ENCODE peak calls at places on chromosomes 4 and X, in seven cellular contexts. D, L, H, X, F, N and Z are unnamed samples. For H3K27me3, the result is how much of the 10 kb centered on the place peaks cover.

GRCh38 chr4:15202481-15202880 is 200.2 kb downstream of the CPEB2 start:
- DNase-seq in D (peak), L (no peak), H (no peak), X (no peak), F (no peak), N (no peak), Z (no peak)

GRCh38 chr4:16337936-16338335 is 111.7 kb upstream of the TAPT1 start:
- DNase-seq in D (no peak), L (no peak), H (no peak), X (no peak), F (no peak), N (no peak), Z (no peak)

GRCh38 chr4:85995361-85995760 is 364.5 kb downstream of the MAPK10 start:
- DNase-seq in D (no peak), L (no peak), H (no peak), X (no peak), F (no peak), N (no peak), Z (no peak)

GRCh38 chrX:130336531-130336930 is 3.2 kb upstream of the SLC25A14 start:
- DNase-seq in D (no peak), L (no peak), H (no peak), X (no peak), F (no peak), N (no peak), Z (no peak)

GRCh38 chrX:55839480-55839879 is 121.9 kb downstream of the RRAGB start:
- DNase-seq in D (no peak), L (peak), H (no peak), X (no peak), F (peak), N (no peak), Z (peak)

GRCh38 chrX:72100824-72101351 is 30.8 kb downstream of the RTL5 start:
- DNase-seq in D (no peak), L (no peak), H (peak), X (no peak), F (no peak), N (no peak), Z (no peak)

GRCh38 chr4:57109847-57110634 is at the start of gene IGFBP7:
- DNase-seq in D (no peak), L (no peak), H (peak), X (no peak), F (no peak), N (peak), Z (no peak)

GRCh38 chrX:101395789-101396188 is 5.0 kb downstream of the RPL36A start:
- DNase-seq in D (no peak), L (no peak), H (no peak), X (no peak), F (no peak), N (peak), Z (no peak)

GRCh38 chr4:175469519-175469918 is 342.5 kb downstream of the GPM6A start:
- DNase-seq in D (peak), L (peak), H (peak), X (no peak), F (peak), N (peak), Z (no peak)

GRCh38 chr4:7828011-7828720 is 111.5 kb downstream of the AFAP1 start:
- DNase-seq in D (peak), L (peak), H (no peak), X (no peak), F (no peak), N (peak), Z (no peak)

GRCh38 chrX:39823848-39824247 is 273.9 kb downstream of the BCOR start:
- DNase-seq in D (no peak), L (no peak), H (no peak), X (no peak), F (no peak), N (no peak), Z (no peak)

GRCh38 chr4:118417325-118417724 is 64.5 kb upstream of the PRSS12 start:
- DNase-seq in D (peak), L (no peak), H (no peak), X (no peak), F (no peak), N (no peak), Z (no peak)

GRCh38 chrX:120281021-120281624 is 30.1 kb downstream of the TMEM255A start:
- DNase-seq in D (no peak), L (no peak), H (no peak), X (no peak), F (no peak), N (no peak), Z (no peak)
- H2BK120ac ChIP-seq in D (no peak), L (no peak), H (no peak), X (no peak), F (no peak), N (no peak), Z (no peak)

DNA sequence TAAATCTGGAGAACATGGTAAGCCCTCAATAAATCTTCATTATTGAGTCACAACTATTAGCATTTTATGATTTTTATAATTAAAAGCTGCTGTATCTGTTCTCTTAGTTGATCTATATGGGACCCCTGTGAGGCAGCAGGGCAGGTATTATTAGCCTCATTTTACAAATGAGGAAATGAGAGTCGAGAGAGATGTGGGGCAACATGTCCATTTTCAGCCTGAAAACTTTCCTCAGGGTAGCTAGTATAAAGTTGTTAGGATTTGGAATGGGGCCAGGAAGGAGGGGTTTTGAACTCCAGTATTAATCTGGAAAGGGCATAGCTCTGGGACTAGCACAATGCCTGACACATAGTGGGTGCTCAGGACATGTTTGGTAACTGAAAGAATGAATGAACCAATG is 191.7 kb upstream of the GPC4 start:
- DNase-seq in D (no peak), L (no peak), H (no peak), X (no peak), F (no peak), N (no peak), Z (no peak)
- H3K27me3 ChIP-seq in D (under half), L (under half), H (under half), X (under half), F (under half), N (under half), Z (under half)

GRCh38 chr4:155400893-155401292 is 24.1 kb upstream of the MAP9 start:
- DNase-seq in D (no peak), L (no peak), H (no peak), X (no peak), F (no peak), N (no peak), Z (no peak)

GRCh38 chr4:155405059-155405458 is 28.3 kb upstream of the MAP9 start:
- DNase-seq in D (peak), L (no peak), H (no peak), X (no peak), F (no peak), N (no peak), Z (no peak)

GRCh38 chr4:155403886-155404285 is 27.1 kb upstream of the MAP9 start:
- DNase-seq in D (peak), L (peak), H (peak), X (peak), F (no peak), N (peak), Z (no peak)

GRCh38 chr4:155399974-155400697 is 23.4 kb upstream of the MAP9 start:
- DNase-seq in D (no peak), L (no peak), H (no peak), X (no peak), F (no peak), N (no peak), Z (no peak)

GRCh38 chr4:155402941-155403340 is 26.2 kb upstream of the MAP9 start:
- DNase-seq in D (no peak), L (peak), H (no peak), X (no peak), F (no peak), N (no peak), Z (no peak)
- H2BK120ac ChIP-seq in D (no peak), L (no peak), H (no peak), X (no peak), F (no peak), N (no peak), Z (no peak)

GRCh38 chr4:80207664-80208063 is 10.4 kb downstream of the PRDM8 start:
- DNase-seq in D (no peak), L (no peak), H (no peak), X (no peak), F (no peak), N (no peak), Z (no peak)
- H3K27me3 ChIP-seq in D (under half), L (under half), H (under half), X (half or more), F (half or more), N (under half), Z (half or more)

GRCh38 chrX:112818114-112819012 is 22.3 kb downstream of the AMOT start:
- DNase-seq in D (no peak), L (peak), H (no peak), X (no peak), F (no peak), N (no peak), Z (no peak)
- H2BK120ac ChIP-seq in D (no peak), L (no peak), H (no peak), X (no peak), F (no peak), N (no peak), Z (no peak)